ENCODE peak calls at places on chromosomes 11 and 22, in six cellular contexts. G is heart right ventricle; X is GM12865; W is T-helper 1 cell; T is amniotic stem cell; O is stimulated activated CD8-positive, alpha-beta memory T cell treated with anti-CD3 and anti-CD28 coated beads, Interleukin-15, amount 100 ng/mL, for 4 hours. V is an unnamed sample.

GRCh38 chr11:1049911-1050580 is 13.5 kb upstream of the MUC6 start:
- DNase-seq in G (no peak), X (no peak), W (peak), T (no peak), O (no peak), V (no peak)

GRCh38 chr11:106152013-106152412 is 74.6 kb downstream of the AASDHPPT start:
- DNase-seq in G (no peak), X (no peak), W (no peak), T (no peak), O (no peak), V (no peak)

GRCh38 chr11:78339483-78339882 is 78.1 kb downstream of the GAB2 start:
- DNase-seq in G (no peak), X (no peak), W (no peak), T (no peak), O (no peak), V (no peak)

GRCh38 chr11:7261578-7261977 is 9.9 kb downstream of the SYT9 start:
- DNase-seq in G (no peak), X (no peak), W (no peak), T (no peak), O (no peak), V (no peak)

GRCh38 chr11:15525582-15525981 is 410.9 kb downstream of the INSC start:
- DNase-seq in G (no peak), X (no peak), W (no peak), T (no peak), O (no peak), V (no peak)

GRCh38 chr22:38868886-38869381 is 3.1 kb downstream of the CBX6 start:
- DNase-seq in G (peak), X (peak), W (peak), T (peak), O (peak), V (peak)

GRCh38 chr11:19646921-19647320 is 65.7 kb upstream of the NAV2 start:
- DNase-seq in G (no peak), X (no peak), W (no peak), T (no peak), O (no peak), V (no peak)

GRCh38 chr22:43014062-43014875 is 680 bp downstream of the PACSIN2 start:
- DNase-seq in G (peak), X (peak), W (peak), T (no peak), O (peak), V (peak)

GRCh38 chr11:44942029-44942710 is 8.5 kb downstream of the TP53I11 start:
- DNase-seq in G (no peak), X (no peak), W (no peak), T (no peak), O (no peak), V (no peak)

GRCh38 chr11:131745405-131745804 is 375.0 kb downstream of the NTM start:
- DNase-seq in G (no peak), X (no peak), W (no peak), T (no peak), O (no peak), V (no peak)

GRCh38 chr11:112163875-112164521 is at the start of gene IL18:
- DNase-seq in G (no peak), X (no peak), W (no peak), T (no peak), O (no peak), V (peak)

GRCh38 chr22:28538922-28539321 is 140.7 kb downstream of the TTC28 start:
- DNase-seq in G (no peak), X (no peak), W (no peak), T (no peak), O (no peak), V (no peak)

GRCh38 chr11:132177106-132177505 is 806.7 kb downstream of the NTM start:
- DNase-seq in G (peak), X (peak), W (no peak), T (peak), O (no peak), V (no peak)

GRCh38 chr11:2691991-2692841 is 7.6 kb downstream of the KCNQ1OT1 start:
- DNase-seq in G (no peak), X (peak), W (no peak), T (no peak), O (no peak), V (no peak)

GRCh38 chr11:112248216-112248615 is 12.4 kb downstream of the PLET1 start:
- DNase-seq in G (no peak), X (no peak), W (no peak), T (no peak), O (no peak), V (no peak)

GRCh38 chr22:30380011-30380410 is 7.2 kb downstream of the RNF215 start:
- DNase-seq in G (no peak), X (no peak), W (no peak), T (no peak), O (no peak), V (no peak)

V was measured in transverse colon.